ENCODE peak calls at places on chromosomes 11 and 22, in four cellular contexts. One of them, this sample, is unnamed.

GRCh38 chr22:49979587-49980264 is 19.2 kb downstream of the PIM3 start:
- DNase-seq in dorsolateral prefrontal cortex: no peak
- DNase-seq in choroid plexus epithelial cell: peak
- DNase-seq in BJ: no peak
- DNase-seq in this sample: peak

GRCh38 chr11:69912161-69912910 is 93.1 kb upstream of the FGF3 start:
- DNase-seq in dorsolateral prefrontal cortex: no peak
- DNase-seq in choroid plexus epithelial cell: no peak
- DNase-seq in BJ: no peak
- DNase-seq in this sample: no peak

GRCh38 chr11:112613051-112613972 is 347.9 kb upstream of the NCAM1 start:
- DNase-seq in dorsolateral prefrontal cortex: no peak
- DNase-seq in choroid plexus epithelial cell: peak
- DNase-seq in BJ: peak
- DNase-seq in this sample: no peak

GRCh38 chr11:9973921-9974320 is 310.0 kb downstream of the SWAP70 start:
- DNase-seq in dorsolateral prefrontal cortex: no peak
- DNase-seq in choroid plexus epithelial cell: no peak
- DNase-seq in BJ: no peak
- DNase-seq in this sample: no peak

GRCh38 chr11:86176165-86176884 is 68.2 kb upstream of the EED start:
- DNase-seq in dorsolateral prefrontal cortex: no peak
- DNase-seq in choroid plexus epithelial cell: peak
- DNase-seq in BJ: no peak
- DNase-seq in this sample: no peak

GRCh38 chr22:26445577-26446275 is 16.7 kb downstream of the ASPHD2 start:
- DNase-seq in dorsolateral prefrontal cortex: no peak
- DNase-seq in choroid plexus epithelial cell: no peak
- DNase-seq in BJ: no peak
- DNase-seq in this sample: no peak

GRCh38 chr11:73334244-73335203 is 26.4 kb downstream of the ARHGEF17 start:
- DNase-seq in dorsolateral prefrontal cortex: no peak
- DNase-seq in choroid plexus epithelial cell: peak
- DNase-seq in BJ: no peak
- DNase-seq in this sample: no peak

GRCh38 chr11:2899080-2899783 is 13.7 kb upstream of the CDKN1C start:
- DNase-seq in dorsolateral prefrontal cortex: no peak
- DNase-seq in choroid plexus epithelial cell: no peak
- DNase-seq in BJ: no peak
- DNase-seq in this sample: no peak

GRCh38 chr11:106386519-106386918 is 309.1 kb downstream of the AASDHPPT start:
- DNase-seq in dorsolateral prefrontal cortex: no peak
- DNase-seq in choroid plexus epithelial cell: no peak
- DNase-seq in BJ: no peak
- DNase-seq in this sample: no peak

GRCh38 chr11:83773950-83774880 is 488.0 kb upstream of the CCDC90B start:
- DNase-seq in dorsolateral prefrontal cortex: no peak
- DNase-seq in choroid plexus epithelial cell: peak
- DNase-seq in BJ: no peak
- DNase-seq in this sample: no peak

GRCh38 chr11:5938603-5938965 is 3.5 kb upstream of the OR56A3 start:
- DNase-seq in dorsolateral prefrontal cortex: no peak
- DNase-seq in choroid plexus epithelial cell: no peak
- DNase-seq in BJ: no peak
- DNase-seq in this sample: no peak

GRCh38 chr11:40187092-40187403 is 1272.4 kb downstream of the LRRC4C start:
- DNase-seq in dorsolateral prefrontal cortex: no peak
- DNase-seq in choroid plexus epithelial cell: no peak
- DNase-seq in BJ: no peak
- DNase-seq in this sample: no peak

GRCh38 chr11:127567237-127567932 is 566.8 kb upstream of the KIRREL3 start:
- DNase-seq in dorsolateral prefrontal cortex: no peak
- DNase-seq in choroid plexus epithelial cell: no peak
- DNase-seq in BJ: no peak
- DNase-seq in this sample: no peak

GRCh38 chr11:3865388-3866193 is 10.1 kb downstream of the STIM1 start:
- DNase-seq in dorsolateral prefrontal cortex: no peak
- DNase-seq in choroid plexus epithelial cell: peak
- DNase-seq in BJ: no peak
- DNase-seq in this sample: no peak

DNA sequence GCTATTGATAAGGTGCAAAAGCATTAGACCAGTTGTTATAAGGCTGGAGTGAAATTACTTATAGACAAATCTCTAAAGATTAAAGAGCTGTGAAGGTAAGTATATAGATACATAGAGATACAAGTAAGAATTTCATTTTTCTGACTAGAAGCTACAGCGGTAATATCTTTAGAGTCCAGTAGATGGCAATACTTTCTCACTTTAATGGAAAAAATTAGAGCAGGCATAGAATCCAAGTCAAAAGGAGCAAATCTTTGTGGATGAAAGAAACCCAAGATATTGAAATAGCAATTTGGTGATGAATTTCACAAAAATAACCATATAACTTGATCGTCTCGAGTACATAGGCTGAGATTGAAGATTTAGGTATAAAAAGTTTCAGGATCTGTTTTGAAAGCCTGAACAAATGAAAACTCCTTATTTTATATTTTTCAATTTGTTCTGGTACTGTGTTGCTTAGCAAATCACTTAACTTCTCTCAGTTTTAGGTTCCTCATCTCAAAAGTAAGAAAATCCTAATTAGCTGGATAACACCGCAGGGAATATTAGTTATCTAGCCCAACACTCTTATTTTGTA is 81.9 kb downstream of the UVRAG start:
- DNase-seq in dorsolateral prefrontal cortex: no peak
- DNase-seq in choroid plexus epithelial cell: peak
- DNase-seq in BJ: no peak
- DNase-seq in this sample: no peak
- TF ChIP-seq CTCF in dorsolateral prefrontal cortex: peak
- TF ChIP-seq CTCF in choroid plexus epithelial cell: peak
- TF ChIP-seq CTCF in BJ: peak
- TF ChIP-seq CTCF in this sample: peak

GRCh38 chr11:119460130-119460529 is 37.2 kb upstream of the THY1 start:
- DNase-seq in dorsolateral prefrontal cortex: no peak
- DNase-seq in choroid plexus epithelial cell: no peak
- DNase-seq in BJ: no peak
- DNase-seq in this sample: no peak
- TF ChIP-seq CTCF in dorsolateral prefrontal cortex: no peak
- TF ChIP-seq CTCF in choroid plexus epithelial cell: no peak
- TF ChIP-seq CTCF in BJ: no peak
- TF ChIP-seq CTCF in this sample: no peak

DNA sequence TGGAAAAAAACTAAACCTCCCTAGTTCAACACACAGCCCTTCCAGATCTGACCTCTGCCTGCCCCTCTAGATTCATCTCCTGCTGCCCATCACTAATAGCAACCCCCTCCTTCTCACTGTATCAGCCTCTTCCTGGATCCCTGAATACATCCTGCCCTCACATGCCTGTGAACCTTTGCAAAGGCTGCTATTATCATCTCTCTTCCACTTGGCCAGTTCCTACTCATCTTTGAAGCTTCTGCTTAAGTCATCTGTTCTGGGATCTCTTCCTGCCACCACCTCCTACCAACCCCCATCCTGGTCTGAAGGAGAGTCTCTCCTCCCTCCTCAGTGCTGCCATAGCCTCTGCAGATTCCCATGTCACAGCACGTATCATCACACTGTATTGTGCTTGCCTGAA is 38.0 kb upstream of the AMOTL1 start:
- DNase-seq in dorsolateral prefrontal cortex: no peak
- DNase-seq in choroid plexus epithelial cell: no peak
- DNase-seq in BJ: no peak
- DNase-seq in this sample: no peak
- TF ChIP-seq CTCF in dorsolateral prefrontal cortex: no peak
- TF ChIP-seq CTCF in choroid plexus epithelial cell: no peak
- TF ChIP-seq CTCF in BJ: no peak
- TF ChIP-seq CTCF in this sample: no peak

DNA sequence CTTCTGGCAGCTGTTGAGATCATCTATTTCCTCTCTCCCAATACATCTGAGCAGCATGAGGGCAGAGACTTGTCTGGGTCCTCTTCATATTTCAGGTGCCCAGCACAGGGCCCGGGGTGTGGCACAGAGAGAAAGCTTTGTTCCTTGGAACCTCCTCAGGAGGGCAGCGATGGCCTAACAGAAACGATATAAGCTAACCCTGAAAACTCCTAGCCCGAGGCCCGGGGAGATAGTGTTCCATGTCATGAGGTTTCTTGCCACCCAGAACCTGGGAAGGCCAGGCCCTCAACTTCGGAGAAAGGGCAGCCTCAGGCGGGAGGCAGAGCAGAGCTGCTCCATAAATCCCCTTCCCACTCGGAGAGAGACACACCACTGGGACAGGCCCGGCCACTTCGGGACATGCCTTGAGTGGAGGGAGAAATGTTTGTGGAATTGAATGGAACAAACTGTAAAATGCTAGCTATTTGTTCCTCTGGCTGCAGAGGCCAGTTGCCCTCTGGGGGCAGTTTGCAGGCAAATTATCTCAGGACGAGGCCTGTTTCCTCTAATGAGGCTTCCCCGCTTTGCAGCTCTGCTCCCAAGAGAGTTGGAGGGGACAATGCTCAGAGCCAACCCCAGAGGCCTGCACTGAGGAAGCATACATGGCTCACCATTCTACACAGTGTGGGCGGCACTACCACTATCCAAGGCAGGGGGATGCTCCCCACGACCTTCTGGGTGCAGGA is 11.6 kb downstream of the ARRB1 start:
- DNase-seq in dorsolateral prefrontal cortex: no peak
- DNase-seq in choroid plexus epithelial cell: no peak
- DNase-seq in BJ: no peak
- DNase-seq in this sample: no peak
- TF ChIP-seq CTCF in dorsolateral prefrontal cortex: no peak
- TF ChIP-seq CTCF in choroid plexus epithelial cell: peak
- TF ChIP-seq CTCF in BJ: no peak
- TF ChIP-seq CTCF in this sample: no peak

GRCh38 chr11:30131535-30131934 is 99.3 kb upstream of the FSHB start:
- DNase-seq in dorsolateral prefrontal cortex: no peak
- DNase-seq in choroid plexus epithelial cell: peak
- DNase-seq in BJ: no peak
- DNase-seq in this sample: no peak
- TF ChIP-seq CTCF in dorsolateral prefrontal cortex: no peak
- TF ChIP-seq CTCF in choroid plexus epithelial cell: no peak
- TF ChIP-seq CTCF in BJ: no peak
- TF ChIP-seq CTCF in this sample: no peak

GRCh38 chr11:66545701-66546367 is at the start of gene ZDHHC24:
- DNase-seq in dorsolateral prefrontal cortex: peak
- DNase-seq in choroid plexus epithelial cell: peak
- DNase-seq in BJ: peak
- DNase-seq in this sample: peak

GRCh38 chr11:66546368-66546965 is at the start of gene ACTN3:
- DNase-seq in dorsolateral prefrontal cortex: no peak
- DNase-seq in choroid plexus epithelial cell: peak
- DNase-seq in BJ: no peak
- DNase-seq in this sample: no peak

GRCh38 chr11:66541892-66542291 is 4.0 kb downstream of the ZDHHC24 start:
- DNase-seq in dorsolateral prefrontal cortex: no peak
- DNase-seq in choroid plexus epithelial cell: no peak
- DNase-seq in BJ: no peak
- DNase-seq in this sample: no peak

GRCh38 chr11:66542362-66542761 is 3.5 kb downstream of the ZDHHC24 start:
- DNase-seq in dorsolateral prefrontal cortex: no peak
- DNase-seq in choroid plexus epithelial cell: no peak
- DNase-seq in BJ: no peak
- DNase-seq in this sample: no peak

GRCh38 chr11:66543263-66544107 is 2.4 kb downstream of the ZDHHC24 start:
- DNase-seq in dorsolateral prefrontal cortex: no peak
- DNase-seq in choroid plexus epithelial cell: peak
- DNase-seq in BJ: no peak
- DNase-seq in this sample: peak
- TF ChIP-seq CTCF in dorsolateral prefrontal cortex: no peak
- TF ChIP-seq CTCF in choroid plexus epithelial cell: peak
- TF ChIP-seq CTCF in BJ: peak
- TF ChIP-seq CTCF in this sample: peak

GRCh38 chr11:1869427-1870325 is 16.8 kb downstream of the LSP1 start:
- DNase-seq in dorsolateral prefrontal cortex: no peak
- DNase-seq in choroid plexus epithelial cell: no peak
- DNase-seq in BJ: no peak
- DNase-seq in this sample: no peak
- TF ChIP-seq CTCF in dorsolateral prefrontal cortex: no peak
- TF ChIP-seq CTCF in choroid plexus epithelial cell: no peak
- TF ChIP-seq CTCF in BJ: no peak
- TF ChIP-seq CTCF in this sample: no peak

DNA sequence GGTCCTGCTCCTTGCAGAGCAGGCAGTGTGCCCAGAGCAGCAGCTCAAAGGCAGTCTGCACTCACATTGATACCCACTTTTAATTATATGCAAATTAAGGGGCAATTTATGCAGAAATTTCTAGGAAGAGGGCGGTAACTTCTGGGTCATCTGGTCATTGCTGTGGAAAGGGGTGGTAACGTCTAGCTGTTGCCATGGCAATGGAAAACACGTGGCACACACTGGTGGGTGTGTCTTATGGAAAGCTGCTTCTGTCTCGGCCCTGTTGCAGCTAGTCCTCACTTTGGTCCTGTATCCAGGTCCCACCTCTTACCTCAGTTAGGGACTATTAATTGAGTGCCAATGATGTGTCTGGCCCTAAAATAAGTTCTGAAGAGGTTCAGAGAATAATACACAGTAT is 36.9 kb downstream of the BARX2 start:
- DNase-seq in dorsolateral prefrontal cortex: no peak
- DNase-seq in choroid plexus epithelial cell: no peak
- DNase-seq in BJ: no peak
- DNase-seq in this sample: no peak
- TF ChIP-seq CTCF in dorsolateral prefrontal cortex: no peak
- TF ChIP-seq CTCF in choroid plexus epithelial cell: no peak
- TF ChIP-seq CTCF in BJ: no peak
- TF ChIP-seq CTCF in this sample: no peak

GRCh38 chr11:65589444-65590239 is 6.0 kb downstream of the KCNK7 start:
- DNase-seq in dorsolateral prefrontal cortex: no peak
- DNase-seq in choroid plexus epithelial cell: peak
- DNase-seq in BJ: no peak
- DNase-seq in this sample: no peak

GRCh38 chr11:65590240-65590738 is 5.3 kb downstream of the KCNK7 start:
- DNase-seq in dorsolateral prefrontal cortex: no peak
- DNase-seq in choroid plexus epithelial cell: peak
- DNase-seq in BJ: no peak
- DNase-seq in this sample: no peak

GRCh38 chr11:65593518-65594414 is 1.8 kb downstream of the KCNK7 start:
- DNase-seq in dorsolateral prefrontal cortex: peak
- DNase-seq in choroid plexus epithelial cell: no peak
- DNase-seq in BJ: no peak
- DNase-seq in this sample: no peak

GRCh38 chr11:65592840-65593517 is 2.6 kb downstream of the KCNK7 start:
- DNase-seq in dorsolateral prefrontal cortex: no peak
- DNase-seq in choroid plexus epithelial cell: no peak
- DNase-seq in BJ: no peak
- DNase-seq in this sample: no peak

GRCh38 chr11:65591939-65592814 is 3.4 kb downstream of the KCNK7 start:
- DNase-seq in dorsolateral prefrontal cortex: no peak
- DNase-seq in choroid plexus epithelial cell: peak
- DNase-seq in BJ: no peak
- DNase-seq in this sample: no peak
- TF ChIP-seq CTCF in dorsolateral prefrontal cortex: no peak
- TF ChIP-seq CTCF in choroid plexus epithelial cell: peak
- TF ChIP-seq CTCF in BJ: no peak
- TF ChIP-seq CTCF in this sample: peak

This sample was measured in progenitor cell of endocrine pancreas.